ENCODE peak calls at places on chromosomes 11 and 22, in four cellular contexts. B is endothelial cell of umbilical vein, S is left ventricle myocardium inferior, X is lower lobe of right lung. F is an unnamed sample.
A peak's percentile ranks its signal among the peaks of the same experiment; 100 is the strongest.

GRCh38 chr11:80505771-80506170 is 1064.9 kb upstream of the TENM4 start:
- DNase-seq in B (no peak), S (no peak), X (no peak), F (no peak)

GRCh38 chr11:14312736-14313438 is 46.1 kb downstream of the RRAS2 start:
- DNase-seq in B (no peak), S (no peak), X (no peak), F (no peak)

GRCh38 chr11:129852125-129852740 is 36.6 kb downstream of the TMEM45B start:
- DNase-seq in B (no peak), S (no peak), X (no peak), F (no peak)

GRCh38 chr11:38835986-38836385 is 2237.9 kb upstream of the RAG2 start:
- DNase-seq in B (no peak), S (no peak), X (no peak), F (no peak)

GRCh38 chr22:28328751-28329150 is 350.9 kb downstream of the TTC28 start:
- DNase-seq in B (no peak), S (no peak), X (no peak), F (no peak)

GRCh38 chr11:132278801-132279574 is 908.6 kb downstream of the NTM start:
- DNase-seq in B (peak; percentile 4), S (no peak), X (no peak), F (no peak)

GRCh38 chr11:69242583-69242940 is 51.4 kb upstream of the MYEOV start:
- DNase-seq in B (no peak), S (no peak), X (no peak), F (no peak)

GRCh38 chr11:34603129-34604001 is 17.5 kb upstream of the EHF start:
- DNase-seq in B (no peak), S (no peak), X (no peak), F (no peak)

GRCh38 chr11:65565624-65566453 is 4.4 kb upstream of the ZNRD2 start:
- DNase-seq in B (peak; percentile 66), S (no peak), X (no peak), F (no peak)

GRCh38 chr22:26599505-26599904 is 9.6 kb upstream of the TPST2 start:
- DNase-seq in B (no peak), S (no peak), X (no peak), F (no peak)

GRCh38 chr11:44811841-44812448 is 85.2 kb downstream of the TSPAN18 start:
- DNase-seq in B (no peak), S (no peak), X (no peak), F (no peak)

GRCh38 chr11:122153746-122154145 is 37.7 kb upstream of the BLID start:
- DNase-seq in B (peak; percentile 20), S (no peak), X (no peak), F (no peak)

GRCh38 chr11:122850076-122850631 is 11.9 kb downstream of the CRTAM start:
- DNase-seq in B (no peak), S (no peak), X (no peak), F (no peak)

DNA sequence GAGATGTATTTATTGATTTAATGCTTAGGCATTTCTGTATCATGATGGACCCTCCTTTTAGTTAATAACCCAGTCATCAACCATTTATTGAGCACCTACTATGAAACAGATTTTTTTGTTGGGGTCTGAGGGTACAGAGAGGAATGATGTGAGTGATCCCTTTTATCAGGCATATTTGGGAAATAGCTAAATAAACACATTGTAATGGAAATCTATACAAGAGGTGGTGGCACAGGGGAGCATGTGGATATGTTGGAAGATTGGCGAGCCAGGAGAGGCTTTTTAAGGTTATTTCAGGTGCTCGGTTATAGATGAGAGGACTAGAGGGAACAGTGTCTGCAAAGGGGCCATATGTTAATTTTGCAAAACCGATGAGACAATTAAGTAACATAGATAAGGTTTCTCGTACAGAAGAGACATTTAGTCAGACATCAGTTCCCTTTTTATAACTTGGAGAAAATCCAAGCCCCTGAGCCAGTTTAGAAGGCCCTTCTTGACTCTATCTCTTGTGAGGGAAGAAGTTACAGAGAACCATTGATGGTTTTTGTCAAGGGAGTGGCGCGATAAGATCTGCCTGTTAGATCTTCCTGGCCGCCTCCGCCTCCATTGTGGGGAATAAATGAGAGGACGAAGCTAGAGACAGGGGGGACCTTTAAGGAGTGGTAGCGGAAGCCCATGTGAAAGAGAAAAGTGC is 2.0 kb downstream of the ATXN10 start:
- DNase-seq in B (no peak), S (no peak), X (no peak), F (no peak)
- H3K4me3 ChIP-seq in B (no peak overlapping the region), S (peak overlapping the region; percentile 91), X (no peak overlapping the region), F (peak overlapping the region; percentile 83)

GRCh38 chr11:63985812-63986155 is 454 bp upstream of the OTUB1 start:
- DNase-seq in B (no peak), S (no peak), X (peak; percentile 72), F (no peak)
- H3K27ac ChIP-seq in B (peak overlapping the region; percentile 48), S (peak overlapping the region; percentile 90), X (peak overlapping the region; percentile 92), F (peak overlapping the region; percentile 87)

DNA sequence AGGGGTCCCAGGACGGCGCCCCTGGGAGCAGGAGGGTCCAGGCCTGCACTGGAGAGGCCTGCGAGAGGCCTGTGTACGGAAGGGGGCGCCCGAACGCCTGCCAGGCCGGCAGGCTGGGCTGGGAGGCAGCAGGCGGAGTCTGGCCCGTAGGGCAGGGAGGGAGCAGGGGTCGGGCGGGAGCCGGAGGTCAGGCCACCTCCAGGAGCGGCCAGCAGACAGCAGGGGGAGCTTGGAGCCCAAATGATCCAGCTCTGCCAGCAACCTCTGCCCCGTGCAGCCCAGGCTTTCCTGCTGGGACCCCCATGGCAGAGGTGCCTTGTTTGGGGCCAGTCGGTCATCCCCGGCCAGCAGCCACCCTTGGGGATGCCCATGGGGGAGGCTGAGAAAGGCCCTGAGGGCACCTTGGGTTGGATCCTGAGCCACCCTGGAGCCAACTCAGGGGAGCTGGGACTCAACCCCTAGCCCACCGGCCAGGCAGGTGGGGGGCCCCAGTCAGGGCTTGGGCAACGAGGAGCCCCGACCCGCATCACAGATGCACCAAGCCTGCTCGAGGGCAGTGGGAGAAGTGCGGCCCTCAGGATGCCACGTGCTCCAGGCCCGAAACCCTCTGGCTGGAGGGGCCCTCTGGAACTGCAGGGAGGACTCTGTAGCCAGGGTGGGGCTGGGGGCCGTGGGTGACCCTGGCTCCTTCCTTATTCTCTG is 9.6 kb upstream of the SYT8 start:
- DNase-seq in B (no peak), S (peak; percentile 50), X (peak; percentile 80), F (no peak)
- TF ChIP-seq CTCF in B (peak; percentile 63), S (peak; percentile 54), X (peak; percentile 60), F (no peak)

GRCh38 chr11:33520103-33520502 is 180.5 kb downstream of the C11orf91 start:
- DNase-seq in B (no peak), S (no peak), X (no peak), F (no peak)

GRCh38 chr11:33514079-33514690 is 186.4 kb downstream of the C11orf91 start:
- DNase-seq in B (no peak), S (no peak), X (no peak), F (no peak)

DNA sequence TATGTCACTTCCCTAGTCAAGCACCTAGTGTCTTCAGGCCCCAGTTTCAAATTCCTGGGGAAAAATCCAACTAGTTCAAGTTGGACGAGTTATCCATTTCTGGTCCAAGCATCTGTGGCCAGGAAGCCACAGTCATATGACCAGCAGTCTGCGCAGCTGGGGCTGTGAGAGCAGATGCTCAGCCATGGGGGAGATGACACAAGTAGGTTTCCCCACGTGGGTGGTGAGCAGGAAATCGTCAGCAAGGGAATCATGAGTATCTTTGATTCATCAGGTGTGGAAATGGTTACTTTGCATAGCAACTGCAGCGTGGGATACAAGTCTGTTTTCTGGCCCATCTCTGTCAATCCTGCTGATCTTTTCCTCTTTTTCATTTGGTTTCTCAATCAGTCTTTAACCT is 185.3 kb downstream of the C11orf91 start:
- DNase-seq in B (no peak), S (no peak), X (no peak), F (peak; percentile 69)
- H3K4me3 ChIP-seq in B (no peak overlapping the region), S (no peak overlapping the region), X (no peak overlapping the region), F (no peak overlapping the region)

DNA sequence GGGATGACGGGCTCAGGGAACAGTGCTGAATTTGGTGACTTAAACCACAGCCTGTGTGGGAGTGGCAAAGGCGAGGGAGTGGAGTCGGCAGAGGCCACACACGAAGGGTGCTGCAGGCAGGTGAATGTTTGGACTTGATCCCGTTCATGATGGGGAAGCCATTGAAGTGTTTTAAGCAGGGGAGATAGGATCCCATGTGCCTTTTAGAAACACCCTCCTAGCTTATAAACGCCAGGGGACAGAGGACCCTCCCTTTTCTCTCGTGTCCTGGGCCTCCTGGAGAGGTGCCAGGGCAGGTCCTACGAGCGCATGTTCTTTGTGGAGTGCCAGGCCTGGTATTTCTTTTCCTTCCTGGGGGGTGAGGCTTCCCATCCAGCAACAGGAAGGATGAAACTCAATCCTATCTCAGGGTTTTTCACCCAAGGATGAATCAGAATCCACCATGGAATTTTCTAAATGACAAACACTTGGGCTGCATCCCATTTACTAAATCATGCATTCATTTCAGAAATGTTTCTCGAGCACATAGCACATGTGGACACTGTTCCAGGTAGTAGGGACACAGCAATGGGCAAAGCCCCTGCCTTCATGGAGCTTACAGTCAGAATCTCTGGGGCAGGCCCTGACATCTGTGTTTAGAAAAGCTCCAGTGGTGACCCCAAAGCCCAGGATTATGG is 59.6 kb downstream of the CHRDL2 start:
- DNase-seq in B (no peak), S (no peak), X (no peak), F (no peak)
- H3K27ac ChIP-seq in B (no peak overlapping the region), S (peak overlapping the region; percentile 80), X (no peak overlapping the region), F (peak overlapping the region; percentile 92)

DNA sequence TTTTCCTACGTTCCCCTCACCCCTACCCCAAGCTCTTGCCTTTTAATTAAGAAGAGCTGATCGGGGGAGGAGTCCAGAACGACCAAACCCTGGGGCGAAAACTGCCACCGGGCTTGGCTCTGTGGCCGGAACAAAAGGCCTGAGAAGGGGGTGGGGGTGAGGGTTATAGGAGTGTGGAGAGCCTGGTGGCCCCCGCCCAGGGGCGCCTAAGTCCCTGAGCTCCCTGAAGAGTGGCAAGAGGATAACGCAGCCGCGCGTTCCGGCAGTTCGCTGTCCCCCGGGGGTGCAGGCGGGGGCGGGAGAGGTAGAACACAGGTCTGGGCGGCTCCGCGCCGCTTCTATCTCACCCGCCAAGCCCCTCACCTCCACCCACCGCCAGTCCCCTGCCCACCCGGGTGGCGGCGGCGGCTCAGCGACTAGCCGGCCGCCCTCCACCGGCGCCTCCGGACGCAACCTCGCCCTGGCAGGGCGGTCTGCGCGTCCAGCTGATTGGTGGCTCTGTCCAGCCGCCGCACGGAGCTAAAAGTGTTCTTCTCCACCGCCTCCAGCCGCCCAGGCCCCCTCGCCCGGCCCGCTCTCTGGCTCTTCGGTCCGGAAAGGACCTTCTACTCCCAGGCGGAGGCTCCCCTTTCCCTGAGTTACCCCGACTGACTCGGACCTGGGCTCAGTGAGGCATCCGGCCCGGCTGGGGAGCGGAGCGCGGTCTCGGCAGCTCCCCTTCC is 18.8 kb upstream of the BDNF start:
- DNase-seq in B (peak; percentile 44), S (peak; percentile 22), X (no peak), F (peak; percentile 48)
- TF ChIP-seq CTCF in B (no peak), S (no peak), X (no peak), F (no peak)